ENCODE peak calls at places on chromosomes 12 and 14, in four cellular contexts. U, V, B and G are unnamed samples.

GRCh38 chr12:130606245-130606644 is 109.9 kb downstream of the RIMBP2 start:
- DNase-seq in U (no peak), V (no peak), B (no peak), G (no peak)

GRCh38 chr14:60164717-60165546 is at the start of gene DHRS7:
- DNase-seq in U (peak), V (peak), B (peak), G (peak)

GRCh38 chr12:80195143-80195726 is 95.9 kb downstream of the OTOGL start:
- DNase-seq in U (no peak), V (no peak), B (peak), G (peak)

GRCh38 chr12:1936406-1937320 is 18.2 kb upstream of the CACNA2D4 start:
- DNase-seq in U (no peak), V (peak), B (peak), G (no peak)

GRCh38 chr12:96219700-96220206 is 25.6 kb downstream of the ELK3 start:
- DNase-seq in U (no peak), V (no peak), B (peak), G (no peak)

GRCh38 chr14:64788706-64789105 is 84.5 kb downstream of the PLEKHG3 start:
- DNase-seq in U (no peak), V (no peak), B (no peak), G (no peak)

GRCh38 chr14:91303091-91303923 is 58.8 kb upstream of the GPR68 start:
- DNase-seq in U (peak), V (peak), B (no peak), G (peak)

GRCh38 chr12:89838846-89839245 is 130.2 kb upstream of the ATP2B1 start:
- DNase-seq in U (no peak), V (no peak), B (peak), G (no peak)

GRCh38 chr12:65229441-65229840 is 49.0 kb upstream of the MSRB3 start:
- DNase-seq in U (no peak), V (no peak), B (no peak), G (no peak)

GRCh38 chr12:75721231-75721641 is 209.8 kb upstream of the KRR1 start:
- DNase-seq in U (no peak), V (no peak), B (no peak), G (no peak)

GRCh38 chr14:69240527-69241173 is 19.3 kb upstream of the GALNT16 start:
- DNase-seq in U (no peak), V (no peak), B (no peak), G (no peak)

GRCh38 chr12:114481200-114481535 is 75.2 kb upstream of the TBX5 start:
- DNase-seq in U (no peak), V (no peak), B (no peak), G (no peak)

GRCh38 chr12:8662592-8662991 is at the start of gene MFAP5:
- DNase-seq in U (no peak), V (no peak), B (no peak), G (no peak)

GRCh38 chr14:104895786-104896642 is 28.7 kb upstream of the PLD4 start:
- DNase-seq in U (no peak), V (peak), B (peak), G (no peak)

GRCh38 chr14:100289916-100290606 is 16.2 kb downstream of the SLC25A29 start:
- DNase-seq in U (no peak), V (no peak), B (no peak), G (no peak)

GRCh38 chr12:1517007-1517406 is 77.4 kb downstream of the FBXL14 start:
- DNase-seq in U (no peak), V (no peak), B (peak), G (peak)

GRCh38 chr12:129081755-129082250 is 228.5 kb downstream of the GLT1D1 start:
- DNase-seq in U (no peak), V (no peak), B (no peak), G (no peak)

GRCh38 chr14:95770777-95771176 is 56.9 kb upstream of the TCL1A start:
- DNase-seq in U (no peak), V (no peak), B (peak), G (no peak)

GRCh38 chr14:67343601-67344230 is 15.9 kb downstream of the ATP6V1D start:
- DNase-seq in U (no peak), V (no peak), B (no peak), G (no peak)

GRCh38 chr12:118689793-118690192 is 291.5 kb upstream of the SRRM4 start:
- DNase-seq in U (no peak), V (no peak), B (peak), G (no peak)

GRCh38 chr14:91417983-91418386 is 365 bp upstream of the CCDC88C start:
- DNase-seq in U (peak), V (peak), B (peak), G (peak)

GRCh38 chr14:81849714-81850113 is 316.1 kb upstream of the SEL1L start:
- DNase-seq in U (no peak), V (no peak), B (no peak), G (no peak)

GRCh38 chr12:88896958-88897357 is 316.7 kb upstream of the KITLG start:
- DNase-seq in U (no peak), V (no peak), B (no peak), G (no peak)

GRCh38 chr12:81450920-81451739 is 308.0 kb downstream of the PPFIA2 start:
- DNase-seq in U (no peak), V (no peak), B (peak), G (peak)

GRCh38 chr12:3097186-3097804 is 20.1 kb downstream of the TSPAN9 start:
- DNase-seq in U (no peak), V (peak), B (peak), G (peak)

GRCh38 chr14:61586539-61587396 is 108.5 kb upstream of the HIF1A start:
- DNase-seq in U (no peak), V (no peak), B (no peak), G (no peak)

GRCh38 chr14:67883717-67884116 is 64.1 kb downstream of the RAD51B start:
- DNase-seq in U (no peak), V (no peak), B (peak), G (no peak)

GRCh38 chr12:107435072-107435471 is 250.5 kb upstream of the PWP1 start:
- DNase-seq in U (no peak), V (no peak), B (no peak), G (no peak)

GRCh38 chr12:70248916-70249315 is 5.7 kb downstream of the CNOT2 start:
- DNase-seq in U (no peak), V (no peak), B (no peak), G (no peak)

GRCh38 chr12:81077329-81077685 is 572 bp upstream of the ACSS3 start:
- DNase-seq in U (no peak), V (peak), B (peak), G (no peak)

GRCh38 chr12:44357476-44357875 is 518.6 kb downstream of the NELL2 start:
- DNase-seq in U (no peak), V (no peak), B (no peak), G (no peak)